ENCODE peak calls at places on chromosomes 12 and 14, in four cellular contexts. R is HCT116, M is lower lobe of right lung, X is GM06990. L is an unnamed sample.

GRCh38 chr14:58298880-58299664 is 717 bp downstream of the ARID4A start:
- DNase-seq in R (no peak), M (peak; percentile 60), X (peak; percentile 61), L (peak; percentile 44)

GRCh38 chr14:76752744-76753143 is 8.5 kb upstream of the VASH1 start:
- DNase-seq in R (no peak), M (no peak), X (no peak), L (no peak)

GRCh38 chr12:47214001-47214619 is 134.4 kb upstream of the AMIGO2 start:
- DNase-seq in R (no peak), M (no peak), X (no peak), L (no peak)

GRCh38 chr12:106284294-106285105 is 18.0 kb upstream of the TCP11L2 start:
- DNase-seq in R (no peak), M (no peak), X (no peak), L (no peak)

GRCh38 chr14:56056031-56056430 is 62.2 kb upstream of the PELI2 start:
- DNase-seq in R (no peak), M (no peak), X (no peak), L (no peak)

GRCh38 chr12:122985590-122986257 is 5.2 kb downstream of the ARL6IP4 start:
- DNase-seq in R (no peak), M (no peak), X (no peak), L (no peak)

GRCh38 chr12:100827901-100828520 is 33.4 kb downstream of the ANO4 start:
- DNase-seq in R (peak; percentile 23), M (no peak), X (no peak), L (no peak)

GRCh38 chr12:103093499-103094106 is 136.1 kb downstream of the ASCL1 start:
- DNase-seq in R (no peak), M (no peak), X (no peak), L (no peak)

GRCh38 chr12:93972411-93973208 is 175.8 kb upstream of the PLXNC1 start:
- DNase-seq in R (no peak), M (no peak), X (no peak), L (no peak)

GRCh38 chr14:87944987-87945604 is 47.9 kb downstream of the GALC start:
- DNase-seq in R (peak; percentile 33), M (no peak), X (peak; percentile 9), L (no peak)

DNA sequence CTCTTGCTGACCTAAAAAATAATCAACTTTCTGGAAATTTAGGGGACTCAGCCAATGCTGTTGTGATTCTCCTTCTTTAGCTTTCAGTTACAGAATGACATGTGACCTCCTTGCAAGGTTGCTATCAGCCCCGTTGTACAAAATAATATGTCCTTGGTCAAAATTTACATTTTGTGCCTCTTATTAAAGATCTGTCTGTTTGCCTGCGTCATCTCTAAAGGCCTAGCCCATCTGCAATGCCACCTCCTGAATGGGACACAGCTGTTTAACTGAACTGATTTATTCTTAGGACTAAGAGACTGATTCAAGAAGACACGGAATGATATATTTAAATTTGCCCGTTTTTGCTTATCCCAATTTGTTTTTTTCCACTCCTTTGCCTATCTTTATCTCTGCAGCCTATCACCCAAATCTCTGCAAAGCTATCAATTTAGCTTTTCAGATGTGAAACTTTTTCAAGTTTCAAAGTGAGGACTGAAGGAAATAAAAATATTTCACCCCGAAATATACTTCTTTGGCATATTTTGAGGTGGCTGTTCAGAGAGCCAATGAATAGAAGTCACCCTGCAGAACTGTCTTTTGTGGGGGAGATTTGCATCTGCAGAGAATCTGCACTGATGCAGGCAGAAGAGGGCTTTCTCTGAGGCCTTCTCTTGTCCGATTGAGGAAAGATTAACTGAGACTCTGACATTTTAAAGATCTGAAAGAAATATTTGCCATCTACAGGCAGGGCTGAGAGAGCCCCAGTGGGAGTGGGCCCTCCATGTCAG is 126.0 kb downstream of the VEZT start:
- DNase-seq in R (no peak), M (no peak), X (no peak), L (no peak)
- H3K4me3 ChIP-seq in R (no peak overlapping the region), M (no peak overlapping the region), X (no peak overlapping the region), L (no peak overlapping the region)

DNA sequence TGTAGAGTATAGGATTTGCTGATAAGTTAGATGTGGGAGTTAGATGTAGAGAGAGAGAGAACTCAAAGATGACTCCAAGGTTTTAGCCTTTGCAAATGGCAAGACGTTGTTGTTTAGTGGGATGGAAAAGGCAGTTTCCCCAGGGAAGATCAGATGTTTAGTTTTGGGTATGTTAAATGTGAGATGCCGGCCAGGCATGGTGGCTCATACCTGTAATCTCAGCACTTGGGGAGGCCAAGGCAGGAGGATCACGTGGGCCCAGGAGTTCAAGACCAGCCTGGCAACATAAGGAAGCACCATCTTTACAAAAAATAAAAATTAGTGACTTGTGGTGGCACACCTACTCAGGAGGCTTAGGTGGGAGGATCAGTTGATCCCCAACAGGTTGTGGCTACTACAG is 33.5 kb downstream of the SCFD1 start:
- DNase-seq in R (no peak), M (no peak), X (no peak), L (no peak)
- H3K36me3 ChIP-seq in R (peaks cover 16% of the 10 kb centered on the region), M (peaks cover 76% of the 10 kb centered on the region), X (peaks cover 7% of the 10 kb centered on the region), L (no peaks in the 10 kb centered on the region)

GRCh38 chr12:81627336-81628189 is 131.6 kb downstream of the PPFIA2 start:
- DNase-seq in R (peak; percentile 52), M (no peak), X (no peak), L (no peak)
- TF ChIP-seq CTCF in R (peak; percentile 46), M (peak; percentile 52), X (peak; percentile 44), L (no peak)

DNA sequence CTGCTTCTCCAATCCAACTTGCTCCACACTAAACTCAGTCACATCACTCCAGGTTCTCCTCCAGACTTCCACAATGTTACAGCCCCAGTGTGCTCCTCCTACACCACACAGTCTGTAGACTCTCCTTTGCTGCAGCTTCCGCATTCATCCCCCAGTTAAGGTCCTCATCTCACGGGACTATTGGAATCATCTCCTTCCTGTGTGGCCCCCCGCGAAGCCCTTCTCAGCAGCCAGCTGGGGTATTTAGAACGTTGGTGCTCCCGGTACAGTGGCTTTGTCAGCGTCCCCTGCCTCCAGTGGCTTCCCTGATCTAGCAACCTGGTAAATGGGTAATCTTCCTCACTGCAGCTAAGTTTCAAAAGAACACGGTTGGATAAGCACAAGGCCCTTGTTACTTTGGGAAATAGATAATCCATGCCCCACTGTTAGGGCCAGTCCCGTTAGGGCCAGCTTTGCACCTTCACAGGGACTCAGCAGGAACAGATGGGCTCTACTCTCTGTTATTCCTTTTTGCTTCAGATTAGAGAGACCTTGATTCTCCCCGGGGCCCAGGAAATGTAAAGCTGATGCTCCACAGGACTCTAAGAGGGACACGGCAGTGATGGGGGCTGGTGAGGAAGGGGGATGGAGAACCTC is 823 bp upstream of the TSPAN11 start:
- DNase-seq in R (no peak), M (no peak), X (no peak), L (no peak)
- H3K4me3 ChIP-seq in R (no peak overlapping the region), M (peak overlapping the region; percentile 50), X (no peak overlapping the region), L (no peak overlapping the region)

GRCh38 chr14:92579244-92579643 is 65.7 kb downstream of the RIN3 start:
- DNase-seq in R (no peak), M (no peak), X (no peak), L (no peak)
- H3K36me3 ChIP-seq in R (no peaks in the 10 kb centered on the region), M (peaks cover 46% of the 10 kb centered on the region), X (no peaks in the 10 kb centered on the region), L (no peaks in the 10 kb centered on the region)